ENCODE peak calls at places on chromosomes 7 and 10, in five cellular contexts. B is NCI-H2029 treated with DMSO at 0.1 percent for 48 hours, J is stomach, G is lower lobe of right lung, X is tibial artery. A is an unnamed sample.

GRCh38 chr10:17425584-17426262 is 28.7 kb downstream of the ST8SIA6 start:
- DNase-seq in B (no peak), J (no peak), G (no peak), X (no peak), A (no peak)

GRCh38 chr10:111077715-111078504 is 1.1 kb downstream of the ADRA2A start:
- DNase-seq in B (no peak), J (no peak), G (peak; percentile 52), X (no peak), A (no peak)

GRCh38 chr10:103458720-103459119 is at the start of gene CALHM1:
- DNase-seq in B (no peak), J (no peak), G (no peak), X (no peak), A (no peak)

GRCh38 chr10:106660550-106660949 is 504.0 kb downstream of the SORCS1 start:
- DNase-seq in B (no peak), J (no peak), G (no peak), X (no peak), A (no peak)

GRCh38 chr10:109931153-109931552 is 7.8 kb upstream of the XPNPEP1 start:
- DNase-seq in B (no peak), J (no peak), G (no peak), X (peak; percentile 50), A (no peak)

GRCh38 chr10:131205556-131205955 is 106.0 kb downstream of the TCERG1L start:
- DNase-seq in B (no peak), J (peak; percentile 17), G (no peak), X (no peak), A (no peak)

GRCh38 chr10:86545097-86545496 is 23.5 kb upstream of the WAPL start:
- DNase-seq in B (peak; percentile 25), J (no peak), G (no peak), X (no peak), A (no peak)

GRCh38 chr10:121579656-121580055 is 18.6 kb downstream of the FGFR2 start:
- DNase-seq in B (no peak), J (no peak), G (no peak), X (no peak), A (no peak)

GRCh38 chr10:132444877-132445351 is 47.9 kb downstream of the PWWP2B start:
- DNase-seq in B (no peak), J (no peak), G (no peak), X (no peak), A (no peak)

GRCh38 chr7:11858026-11858425 is 26.0 kb upstream of the THSD7A start:
- DNase-seq in B (no peak), J (no peak), G (no peak), X (no peak), A (no peak)

GRCh38 chr7:28674359-28674782 is 262.1 kb downstream of the CREB5 start:
- DNase-seq in B (no peak), J (no peak), G (no peak), X (no peak), A (no peak)

GRCh38 chr7:38245409-38245982 is 27.9 kb downstream of the TARP start:
- DNase-seq in B (no peak), J (no peak), G (no peak), X (no peak), A (no peak)

GRCh38 chr10:99329238-99329890 is at the start of gene CNNM1:
- DNase-seq in B (no peak), J (no peak), G (peak; percentile 52), X (no peak), A (no peak)

GRCh38 chr10:63465293-63466167 is at the start of gene JMJD1C:
- DNase-seq in B (no peak), J (peak; percentile 82), G (peak; percentile 87), X (peak; percentile 59), A (peak; percentile 93)

GRCh38 chr7:35038340-35038738 is 1.1 kb upstream of the DPY19L1 start:
- DNase-seq in B (no peak), J (no peak), G (no peak), X (no peak), A (no peak)

GRCh38 chr7:41010967-41011366 is 691.9 kb downstream of the INHBA start:
- DNase-seq in B (no peak), J (no peak), G (no peak), X (no peak), A (no peak)

GRCh38 chr10:103682042-103682441 is 173.3 kb downstream of the SH3PXD2A start:
- DNase-seq in B (no peak), J (no peak), G (peak; percentile 70), X (peak; percentile 60), A (no peak)

GRCh38 chr10:43891241-43891640 is 242.6 kb upstream of the ZNF32 start:
- DNase-seq in B (no peak), J (no peak), G (no peak), X (no peak), A (no peak)

GRCh38 chr10:22333167-22333566 is 12.1 kb upstream of the SPAG6 start:
- DNase-seq in B (no peak), J (no peak), G (no peak), X (no peak), A (no peak)

GRCh38 chr10:132701099-132701845 is 84.7 kb downstream of the NKX6-2 start:
- DNase-seq in B (no peak), J (no peak), G (peak; percentile 37), X (peak; percentile 14), A (peak; percentile 85)

GRCh38 chr10:71033396-71033980 is 145.1 kb upstream of the PCBD1 start:
- DNase-seq in B (no peak), J (no peak), G (no peak), X (no peak), A (no peak)

GRCh38 chr7:104272767-104273384 is 55.5 kb upstream of the LHFPL3 start:
- DNase-seq in B (peak; percentile 27), J (no peak), G (no peak), X (no peak), A (no peak)

GRCh38 chr10:11757452-11757819 is 15.3 kb downstream of the ECHDC3 start:
- DNase-seq in B (peak; percentile 31), J (peak; percentile 77), G (no peak), X (peak; percentile 85), A (no peak)

GRCh38 chr7:95915731-95916130 is 143.4 kb downstream of the DYNC1I1 start:
- DNase-seq in B (no peak), J (no peak), G (no peak), X (no peak), A (no peak)

GRCh38 chr7:75039166-75039565 is 34.4 kb downstream of the RCC1L start:
- DNase-seq in B (no peak), J (no peak), G (no peak), X (no peak), A (no peak)

GRCh38 chr7:820341-820740 is 11.9 kb upstream of the SUN1 start:
- DNase-seq in B (no peak), J (no peak), G (no peak), X (no peak), A (no peak)

GRCh38 chr7:7821517-7821916 is 103.1 kb upstream of the RPA3 start:
- DNase-seq in B (no peak), J (no peak), G (no peak), X (no peak), A (no peak)

GRCh38 chr7:538764-539685 is 19.4 kb upstream of the PDGFA start:
- DNase-seq in B (no peak), J (no peak), G (peak; percentile 68), X (no peak), A (no peak)

GRCh38 chr7:2610898-2611297 is 20.9 kb upstream of the TTYH3 start:
- DNase-seq in B (no peak), J (no peak), G (no peak), X (no peak), A (peak; percentile 86)

GRCh38 chr10:79137404-79137803 is 68.6 kb downstream of the ZMIZ1 start:
- DNase-seq in B (no peak), J (no peak), G (no peak), X (no peak), A (no peak)

GRCh38 chr10:68330852-68331454 is 911 bp upstream of the HNRNPH3 start:
- DNase-seq in B (no peak), J (no peak), G (no peak), X (peak; percentile 46), A (no peak)

GRCh38 chr7:116971869-116972268 is 18.6 kb downstream of the ST7 start:
- DNase-seq in B (no peak), J (no peak), G (no peak), X (no peak), A (no peak)

GRCh38 chr10:130022071-130022470 is 58.0 kb upstream of the EBF3 start:
- DNase-seq in B (no peak), J (no peak), G (no peak), X (no peak), A (no peak)

GRCh38 chr7:11557627-11558026 is 274.4 kb downstream of the THSD7A start:
- DNase-seq in B (no peak), J (no peak), G (no peak), X (peak; percentile 27), A (no peak)